ENCODE peak calls at places on chromosomes 12 and 14, in seven cellular contexts. E is tibial nerve, G is GM23248, W is uterus, Z is DND-41, A is tibial artery, M is heart left ventricle. F is an unnamed sample.

GRCh38 chr12:19227880-19228210 is 98.3 kb downstream of the PLEKHA5 start:
- DNase-seq in M (no peak), A (no peak), Z (no peak), E (no peak), W (no peak), G (no peak), F (no peak)

GRCh38 chr14:69685716-69686115 is 74.3 kb downstream of the SUSD6 start:
- DNase-seq in E (peak; percentile 64), A (peak; percentile 65), W (peak; percentile 68), M (peak; percentile 72), Z (no peak), G (peak; percentile 66), F (peak; percentile 81)

GRCh38 chr12:66678640-66679268 is at the start of gene GRIP1:
- DNase-seq in M (no peak), A (no peak), E (no peak), G (no peak), Z (no peak), W (no peak), F (no peak)

GRCh38 chr12:54411398-54412241 is 7.4 kb downstream of the ITGA5 start:
- DNase-seq in E (peak; percentile 65), M (peak; percentile 77), Z (no peak), W (no peak), G (peak; percentile 98), A (peak; percentile 93), F (no peak)

GRCh38 chr12:51905507-51906438 is 1.5 kb upstream of the ACVRL1 start:
- DNase-seq in G (peak; percentile 91), Z (no peak), A (peak; percentile 91), M (peak; percentile 81), E (peak; percentile 87), W (peak; percentile 91), F (no peak)

GRCh38 chr12:68319988-68320623 is 12.1 kb downstream of the MDM1 start:
- DNase-seq in M (no peak), A (peak; percentile 23), W (peak; percentile 88), Z (no peak), E (peak; percentile 13), G (peak; percentile 93), F (no peak)

GRCh38 chr14:30728471-30728870 is 106.4 kb downstream of the SCFD1 start:
- DNase-seq in E (no peak), M (no peak), W (no peak), Z (no peak), G (no peak), A (no peak), F (no peak)

GRCh38 chr12:22459872-22460490 is 84.4 kb downstream of the C2CD5 start:
- DNase-seq in A (no peak), M (no peak), E (peak; percentile 26), G (peak; percentile 78), Z (no peak), W (no peak), F (peak; percentile 75)

GRCh38 chr12:109387425-109388166 is 39.9 kb downstream of the MYO1H start:
- DNase-seq in M (no peak), E (no peak), Z (peak; percentile 5), W (no peak), A (no peak), G (peak; percentile 57), F (peak; percentile 53)

GRCh38 chr14:35242599-35243311 is 49.4 kb upstream of the PSMA6 start:
- DNase-seq in Z (no peak), W (no peak), A (no peak), G (no peak), E (no peak), M (no peak), F (no peak)

GRCh38 chr14:23916038-23916437 is 37.5 kb upstream of the DHRS4 start:
- DNase-seq in M (no peak), W (no peak), G (peak; percentile 43), A (no peak), Z (no peak), E (peak; percentile 9), F (no peak)

GRCh38 chr12:108568653-108569154 is 6.3 kb downstream of the ISCU start:
- DNase-seq in G (no peak), M (no peak), Z (peak; percentile 75), W (no peak), E (no peak), A (no peak), F (no peak)

GRCh38 chr14:101499513-101499912 is 61.8 kb upstream of the DIO3 start:
- DNase-seq in W (no peak), G (no peak), A (peak; percentile 9), E (no peak), Z (no peak), M (peak; percentile 44), F (no peak)

GRCh38 chr14:76375484-76375883 is 453 bp upstream of the ESRRB start:
- DNase-seq in E (no peak), A (no peak), Z (no peak), M (no peak), G (peak; percentile 37), W (no peak), F (no peak)

GRCh38 chr14:69170848-69171247 is 17.9 kb upstream of the DCAF5 start:
- DNase-seq in G (peak; percentile 48), A (no peak), E (no peak), W (no peak), M (no peak), Z (no peak), F (no peak)

GRCh38 chr12:74317078-74317581 is 220.5 kb upstream of the ATXN7L3B start:
- DNase-seq in E (peak; percentile 70), G (no peak), W (peak; percentile 18), M (no peak), A (no peak), Z (no peak), F (peak; percentile 72)

GRCh38 chr14:35403397-35404245 is 928 bp downstream of the NFKBIA start:
- DNase-seq in M (peak; percentile 99), W (peak; percentile 97), A (peak; percentile 95), G (peak; percentile 98), Z (peak; percentile 91), E (peak; percentile 97), F (peak; percentile 98)

GRCh38 chr12:76237086-76237701 is 111.0 kb downstream of the BBS10 start:
- DNase-seq in A (no peak), E (no peak), M (no peak), G (no peak), Z (no peak), W (no peak), F (no peak)

GRCh38 chr12:76226397-76226796 is 121.8 kb downstream of the BBS10 start:
- DNase-seq in W (no peak), A (no peak), M (no peak), G (peak; percentile 20), E (no peak), Z (no peak), F (no peak)

GRCh38 chr12:76236640-76237039 is 111.6 kb downstream of the BBS10 start:
- DNase-seq in M (no peak), G (peak; percentile 41), A (no peak), E (no peak), Z (no peak), W (no peak), F (no peak)

GRCh38 chr12:76226956-76227355 is 121.3 kb downstream of the BBS10 start:
- DNase-seq in A (no peak), E (no peak), G (no peak), Z (no peak), W (no peak), M (no peak), F (no peak)

GRCh38 chr12:76232013-76232412 is 116.2 kb downstream of the BBS10 start:
- DNase-seq in Z (no peak), M (no peak), G (no peak), E (no peak), W (no peak), A (no peak), F (no peak)
- H3K4me1 ChIP-seq in Z (no peaks in the 10 kb centered on the region), M (no peaks in the 10 kb centered on the region), G (peaks cover 7% of the 10 kb centered on the region), E (no peaks in the 10 kb centered on the region), W (no peaks in the 10 kb centered on the region), A (no peaks in the 10 kb centered on the region), F (no peaks in the 10 kb centered on the region)

GRCh38 chr12:83784298-83784890 is 1097.7 kb downstream of the TMTC2 start:
- DNase-seq in Z (no peak), M (no peak), W (no peak), G (no peak), E (no peak), A (no peak), F (no peak)
- H3K36me3 ChIP-seq in Z (no peaks in the 10 kb centered on the region), M (no peaks in the 10 kb centered on the region), W (no peaks in the 10 kb centered on the region), G (no peaks in the 10 kb centered on the region), E (no peaks in the 10 kb centered on the region), A (no peaks in the 10 kb centered on the region), F (no peaks in the 10 kb centered on the region)

GRCh38 chr12:50184261-50184660 is 17.1 kb upstream of the CERS5 start:
- DNase-seq in A (no peak), M (no peak), E (no peak), Z (no peak), G (no peak), W (no peak), F (no peak)

GRCh38 chr12:50187084-50187900 is 20.1 kb upstream of the CERS5 start:
- DNase-seq in M (no peak), E (no peak), A (no peak), W (no peak), G (peak; percentile 90), Z (no peak), F (peak; percentile 93)

GRCh38 chr12:50186667-50187066 is 19.5 kb upstream of the CERS5 start:
- DNase-seq in Z (no peak), G (peak; percentile 84), A (no peak), W (no peak), E (no peak), M (no peak), F (peak; percentile 57)

GRCh38 chr12:50185496-50185895 is 18.3 kb upstream of the CERS5 start:
- DNase-seq in E (no peak), Z (no peak), M (no peak), W (no peak), A (no peak), G (peak; percentile 23), F (no peak)

DNA sequence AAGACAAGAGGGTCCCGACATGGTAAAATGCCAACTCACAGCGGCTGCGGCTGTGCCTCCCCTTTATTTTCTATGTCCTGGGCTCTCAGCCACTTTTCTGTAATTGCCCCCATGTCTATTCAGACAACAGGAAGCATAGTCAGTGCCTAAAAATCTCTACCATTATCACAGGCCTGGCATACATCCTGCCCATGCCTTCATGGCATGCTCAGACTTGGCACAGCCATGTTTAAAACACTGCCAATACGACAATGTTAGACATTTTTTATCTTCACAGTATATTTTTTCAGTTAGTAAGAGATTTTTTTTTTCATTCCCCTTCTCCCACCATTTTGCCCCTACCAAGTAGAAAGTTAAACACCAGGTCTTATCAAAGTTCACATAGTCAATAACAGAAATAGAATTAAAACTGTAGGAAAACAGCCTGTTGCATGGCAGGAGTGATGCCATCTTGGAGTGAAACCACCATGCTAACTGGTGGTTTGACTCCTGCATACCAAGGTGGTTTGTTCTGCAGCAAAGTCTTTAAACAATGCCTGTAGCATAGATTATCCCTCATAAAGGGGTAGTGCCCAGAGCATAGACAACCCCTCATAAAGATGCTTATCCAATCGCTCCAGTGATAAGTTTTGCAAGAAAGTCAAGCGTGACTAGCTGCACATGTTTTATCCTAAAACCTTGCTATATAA is 18.9 kb upstream of the CERS5 start:
- DNase-seq in W (no peak), M (no peak), E (no peak), Z (no peak), A (no peak), G (peak; percentile 79), F (peak; percentile 57)
- H3K4me1 ChIP-seq in W (peaks cover 10% of the 10 kb centered on the region), M (no peaks in the 10 kb centered on the region), E (peaks cover 34% of the 10 kb centered on the region), Z (no peaks in the 10 kb centered on the region), A (no peaks in the 10 kb centered on the region), G (peaks cover 59% of the 10 kb centered on the region), F (peaks cover 11% of the 10 kb centered on the region)

GRCh38 chr12:76387614-76388013 is 39.4 kb upstream of the BBS10 start:
- DNase-seq in Z (no peak), E (no peak), A (no peak), M (no peak), G (no peak), W (no peak), F (no peak)

GRCh38 chr12:76391461-76391860 is 43.2 kb upstream of the BBS10 start:
- DNase-seq in M (no peak), G (no peak), W (no peak), A (no peak), E (no peak), Z (no peak), F (no peak)
- H3K36me3 ChIP-seq in M (peaks cover 85% of the 10 kb centered on the region), G (peaks cover 30% of the 10 kb centered on the region), W (no peaks in the 10 kb centered on the region), A (peaks cover 26% of the 10 kb centered on the region), E (no peaks in the 10 kb centered on the region), Z (peaks cover 44% of the 10 kb centered on the region), F (peaks cover 19% of the 10 kb centered on the region)